ENCODE peak calls at places on chromosomes 12 and 14, in seven cellular contexts. R is left ventricle myocardium superior; N is gastrocnemius medialis; E is natural killer cell; W is left cardiac atrium; X is activated CD4-positive, alpha-beta T cell treated with anti-CD3 and anti-CD28 coated beads for 36 hours; A is memory B cell. O is an unnamed sample.

GRCh38 chr12:32589165-32589891 is 89.8 kb upstream of the DNM1L start:
- ATAC-seq in R (no peak), N (no peak), E (peak; percentile 44), W (peak; percentile 19), X (peak; percentile 83), A (no peak), O (peak; percentile 29)

GRCh38 chr14:89247457-89248122 is 169.4 kb downstream of the FOXN3 start:
- ATAC-seq in R (no peak), N (no peak), E (no peak), W (no peak), X (no peak), A (no peak), O (peak; percentile 21)

GRCh38 chr12:62292761-62293446 is 32.7 kb downstream of the USP15 start:
- ATAC-seq in R (peak; percentile 38), N (no peak), E (no peak), W (peak; percentile 34), X (no peak), A (no peak), O (no peak)

GRCh38 chr14:100305446-100306255 is 593 bp downstream of the SLC25A29 start:
- ATAC-seq in R (peak; percentile 3), N (peak; percentile 6), E (peak; percentile 7), W (peak; percentile 8), X (no peak), A (peak; percentile 12), O (peak; percentile 12)

GRCh38 chr14:37063467-37064240 is 108.8 kb downstream of the SLC25A21 start:
- ATAC-seq in R (no peak), N (no peak), E (no peak), W (no peak), X (no peak), A (no peak), O (no peak)

GRCh38 chr12:124864326-124864752 is 675 bp upstream of the SCARB1 start:
- ATAC-seq in R (no peak), N (no peak), E (no peak), W (peak; percentile 0), X (no peak), A (no peak), O (no peak)

GRCh38 chr14:95535226-95536021 is 574 bp downstream of the GLRX5 start:
- ATAC-seq in R (no peak), N (peak; percentile 11), E (no peak), W (no peak), X (no peak), A (no peak), O (no peak)

GRCh38 chr12:102548543-102548942 is 68.2 kb upstream of the IGF1 start:
- ATAC-seq in R (peak; percentile 49), N (no peak), E (no peak), W (peak; percentile 33), X (no peak), A (no peak), O (no peak)

GRCh38 chr12:53299101-53299453 is 418 bp upstream of the MYG1 start:
- ATAC-seq in R (peak; percentile 2), N (no peak), E (peak; percentile 13), W (peak; percentile 18), X (peak; percentile 42), A (no peak), O (peak; percentile 49)

GRCh38 chr12:124497658-124498057 is 69.8 kb downstream of the NCOR2 start:
- ATAC-seq in R (peak; percentile 81), N (peak; percentile 60), E (no peak), W (peak; percentile 74), X (no peak), A (no peak), O (no peak)

O was measured in activated T-helper 17 cell treated with anti-CD3 and anti-CD28 coated beads, Interleukin-2, amount 50 U/mL, for 72 hours.